ENCODE peak calls at places on chromosomes 7 and 10, in seven cellular contexts. W, R, D, J, Z, N and M are unnamed samples.

GRCh38 chr10:102342462-102342861 is 53.0 kb upstream of the NFKB2 start:
- DNase-seq in Z (no peak), W (no peak), R (no peak), D (no peak), N (no peak), J (no peak), M (no peak)

GRCh38 chr7:104767826-104768536 is 246.0 kb upstream of the KMT2E start:
- DNase-seq in Z (no peak), N (peak), W (no peak), D (no peak), J (no peak), R (no peak), M (no peak)

GRCh38 chr7:38374507-38374906 is 101.1 kb upstream of the TARP start:
- DNase-seq in N (peak), J (peak), Z (peak), W (no peak), R (peak), D (peak), M (no peak)

GRCh38 chr7:107948645-107949442 is 54.1 kb downstream of the LAMB1 start:
- DNase-seq in R (no peak), D (no peak), Z (no peak), W (no peak), J (no peak), N (no peak), M (peak)

GRCh38 chr7:139271718-139272619 is 40.9 kb downstream of the UBN2 start:
- DNase-seq in J (no peak), R (no peak), W (no peak), N (no peak), Z (no peak), D (no peak), M (no peak)

GRCh38 chr7:136303162-136303561 is 326.0 kb upstream of the MTPN start:
- DNase-seq in N (no peak), J (no peak), R (peak), D (no peak), W (no peak), Z (no peak), M (no peak)

GRCh38 chr10:133388973-133389818 is 4.8 kb upstream of the MTG1 start:
- DNase-seq in Z (no peak), R (peak), D (no peak), N (no peak), J (no peak), W (no peak), M (no peak)

GRCh38 chr7:5797716-5798115 is 16.3 kb upstream of the RNF216 start:
- DNase-seq in D (no peak), W (no peak), N (no peak), J (no peak), R (no peak), Z (no peak), M (no peak)

GRCh38 chr10:114009281-114009996 is 34.2 kb upstream of the ADRB1 start:
- DNase-seq in W (no peak), N (no peak), D (no peak), J (no peak), Z (no peak), R (no peak), M (peak)